ENCODE peak calls at places on chromosomes 1 and 21, in eight cellular contexts. One of them, this sample, is unnamed.

GRCh38 chr1:46611691-46612221 is 4.9 kb downstream of the MOB3C start:
- DNase-seq in IMR-90: no peak
- DNase-seq in A549: no peak
- DNase-seq in transverse colon: no peak
- DNase-seq in lower lobe of right lung: no peak
- DNase-seq in BJ: no peak
- DNase-seq in HCT116: no peak
- DNase-seq in body of pancreas: peak; percentile 79
- DNase-seq in this sample: no peak

GRCh38 chr1:219273088-219273686 is 99.5 kb downstream of the LYPLAL1 start:
- DNase-seq in IMR-90: no peak
- DNase-seq in A549: no peak
- DNase-seq in transverse colon: no peak
- DNase-seq in lower lobe of right lung: no peak
- DNase-seq in BJ: no peak
- DNase-seq in HCT116: no peak
- DNase-seq in body of pancreas: no peak
- DNase-seq in this sample: no peak

GRCh38 chr1:93593868-93594602 is 87.6 kb downstream of the BCAR3 start:
- DNase-seq in IMR-90: no peak
- DNase-seq in A549: no peak
- DNase-seq in transverse colon: no peak
- DNase-seq in lower lobe of right lung: no peak
- DNase-seq in BJ: no peak
- DNase-seq in HCT116: no peak
- DNase-seq in body of pancreas: no peak
- DNase-seq in this sample: no peak

GRCh38 chr1:30042438-30043147 is 680.8 kb downstream of the MATN1 start:
- DNase-seq in IMR-90: no peak
- DNase-seq in A549: no peak
- DNase-seq in transverse colon: no peak
- DNase-seq in lower lobe of right lung: no peak
- DNase-seq in BJ: no peak
- DNase-seq in HCT116: no peak
- DNase-seq in body of pancreas: no peak
- DNase-seq in this sample: no peak

GRCh38 chr1:232856556-232856955 is 51.3 kb downstream of the MAP10 start:
- DNase-seq in IMR-90: peak; percentile 15
- DNase-seq in A549: no peak
- DNase-seq in transverse colon: no peak
- DNase-seq in lower lobe of right lung: no peak
- DNase-seq in BJ: no peak
- DNase-seq in HCT116: no peak
- DNase-seq in body of pancreas: no peak
- DNase-seq in this sample: peak; percentile 23

GRCh38 chr1:17540255-17541001 is 930 bp downstream of the ARHGEF10L start:
- DNase-seq in IMR-90: no peak
- DNase-seq in A549: no peak
- DNase-seq in transverse colon: no peak
- DNase-seq in lower lobe of right lung: no peak
- DNase-seq in BJ: no peak
- DNase-seq in HCT116: no peak
- DNase-seq in body of pancreas: peak; percentile 40
- DNase-seq in this sample: no peak

GRCh38 chr1:6317101-6317760 is 56.3 kb upstream of the GPR153 start:
- DNase-seq in IMR-90: peak; percentile 38
- DNase-seq in A549: no peak
- DNase-seq in transverse colon: no peak
- DNase-seq in lower lobe of right lung: no peak
- DNase-seq in BJ: no peak
- DNase-seq in HCT116: no peak
- DNase-seq in body of pancreas: no peak
- DNase-seq in this sample: no peak

GRCh38 chr1:40977721-40978120 is 1.8 kb upstream of the CTPS1 start:
- DNase-seq in IMR-90: no peak
- DNase-seq in A549: no peak
- DNase-seq in transverse colon: no peak
- DNase-seq in lower lobe of right lung: no peak
- DNase-seq in BJ: no peak
- DNase-seq in HCT116: no peak
- DNase-seq in body of pancreas: no peak
- DNase-seq in this sample: no peak

GRCh38 chr1:241101622-241102021 is 255.4 kb downstream of the RGS7 start:
- DNase-seq in IMR-90: no peak
- DNase-seq in A549: no peak
- DNase-seq in transverse colon: no peak
- DNase-seq in lower lobe of right lung: no peak
- DNase-seq in BJ: no peak
- DNase-seq in HCT116: no peak
- DNase-seq in body of pancreas: no peak
- DNase-seq in this sample: peak; percentile 76

GRCh38 chr21:31216206-31216605 is 127.9 kb downstream of the TIAM1 start:
- DNase-seq in IMR-90: peak; percentile 26
- DNase-seq in A549: no peak
- DNase-seq in transverse colon: no peak
- DNase-seq in lower lobe of right lung: no peak
- DNase-seq in BJ: no peak
- DNase-seq in HCT116: no peak
- DNase-seq in body of pancreas: no peak
- DNase-seq in this sample: no peak

GRCh38 chr1:100861379-100861778 is 33.3 kb downstream of the EXTL2 start:
- DNase-seq in IMR-90: peak; percentile 19
- DNase-seq in A549: no peak
- DNase-seq in transverse colon: no peak
- DNase-seq in lower lobe of right lung: no peak
- DNase-seq in BJ: no peak
- DNase-seq in HCT116: no peak
- DNase-seq in body of pancreas: no peak
- DNase-seq in this sample: no peak

GRCh38 chr1:2435091-2435490 is 22.7 kb upstream of the PEX10 start:
- DNase-seq in IMR-90: no peak
- DNase-seq in A549: no peak
- DNase-seq in transverse colon: no peak
- DNase-seq in lower lobe of right lung: no peak
- DNase-seq in BJ: no peak
- DNase-seq in HCT116: no peak
- DNase-seq in body of pancreas: no peak
- DNase-seq in this sample: no peak

GRCh38 chr1:116804736-116805135 is 50.5 kb downstream of the CD2 start:
- DNase-seq in IMR-90: no peak
- DNase-seq in A549: no peak
- DNase-seq in transverse colon: no peak
- DNase-seq in lower lobe of right lung: no peak
- DNase-seq in BJ: no peak
- DNase-seq in HCT116: no peak
- DNase-seq in body of pancreas: no peak
- DNase-seq in this sample: no peak

GRCh38 chr1:150621497-150622113 is 7.8 kb downstream of the ENSA start:
- DNase-seq in IMR-90: peak; percentile 79
- DNase-seq in A549: peak; percentile 64
- DNase-seq in transverse colon: peak; percentile 70
- DNase-seq in lower lobe of right lung: no peak
- DNase-seq in BJ: no peak
- DNase-seq in HCT116: no peak
- DNase-seq in body of pancreas: peak; percentile 76
- DNase-seq in this sample: no peak

GRCh38 chr1:150626150-150626549 is 3.3 kb downstream of the ENSA start:
- DNase-seq in IMR-90: no peak
- DNase-seq in A549: no peak
- DNase-seq in transverse colon: no peak
- DNase-seq in lower lobe of right lung: no peak
- DNase-seq in BJ: no peak
- DNase-seq in HCT116: no peak
- DNase-seq in body of pancreas: no peak
- DNase-seq in this sample: no peak

GRCh38 chr1:150619576-150620509 is 9.6 kb downstream of the ENSA start:
- DNase-seq in IMR-90: peak; percentile 80
- DNase-seq in A549: peak; percentile 51
- DNase-seq in transverse colon: no peak
- DNase-seq in lower lobe of right lung: no peak
- DNase-seq in BJ: no peak
- DNase-seq in HCT116: no peak
- DNase-seq in body of pancreas: peak; percentile 80
- DNase-seq in this sample: peak; percentile 66

GRCh38 chr1:150620919-150621318 is 8.5 kb downstream of the ENSA start:
- DNase-seq in IMR-90: no peak
- DNase-seq in A549: no peak
- DNase-seq in transverse colon: no peak
- DNase-seq in lower lobe of right lung: no peak
- DNase-seq in BJ: no peak
- DNase-seq in HCT116: no peak
- DNase-seq in body of pancreas: no peak
- DNase-seq in this sample: no peak

DNA sequence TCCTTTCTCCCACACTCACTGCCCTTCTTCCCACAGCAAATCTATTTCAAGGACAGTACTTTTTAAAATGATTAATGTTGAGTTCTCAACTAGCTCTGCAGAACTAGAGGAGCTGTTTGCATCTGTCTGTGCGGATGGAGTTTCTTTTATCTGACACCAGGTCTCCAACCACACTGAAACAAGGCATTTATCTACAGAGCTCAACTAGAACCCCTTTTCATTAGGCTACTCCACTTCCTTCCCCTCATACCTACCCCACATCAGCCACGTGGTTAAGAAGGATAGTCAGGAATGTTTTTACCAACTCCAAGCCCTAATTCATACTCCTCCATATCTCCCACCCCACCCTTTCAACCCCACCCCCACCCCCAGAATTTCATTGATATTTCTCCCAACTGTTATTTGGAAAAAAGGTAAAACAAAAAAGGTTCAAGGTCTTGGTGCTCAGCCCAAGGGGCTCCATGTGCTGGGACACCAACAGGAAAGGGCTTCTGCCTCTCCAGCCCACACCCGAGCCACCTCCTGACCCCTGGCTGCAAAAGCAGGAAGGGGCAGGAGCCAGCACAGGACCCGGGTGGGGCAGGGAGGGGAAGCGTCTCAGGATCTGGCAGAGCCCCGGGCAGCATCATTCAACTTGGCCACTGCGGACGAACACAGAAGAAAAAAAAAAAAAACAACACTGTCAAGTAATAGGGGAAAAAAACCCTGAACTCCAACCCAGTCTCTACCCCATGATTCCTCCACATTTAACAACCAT is 7.0 kb downstream of the ENSA start:
- DNase-seq in IMR-90: no peak
- DNase-seq in A549: no peak
- DNase-seq in transverse colon: no peak
- DNase-seq in lower lobe of right lung: peak; percentile 68
- DNase-seq in BJ: no peak
- DNase-seq in HCT116: no peak
- DNase-seq in body of pancreas: no peak
- DNase-seq in this sample: no peak
- TF ChIP-seq CTCF in IMR-90: no peak
- TF ChIP-seq CTCF in A549: no peak
- TF ChIP-seq CTCF in transverse colon: no peak
- TF ChIP-seq CTCF in lower lobe of right lung: no peak
- TF ChIP-seq CTCF in BJ: no peak
- TF ChIP-seq CTCF in HCT116: no peak
- TF ChIP-seq CTCF in body of pancreas: no peak
- TF ChIP-seq CTCF in this sample: no peak

DNA sequence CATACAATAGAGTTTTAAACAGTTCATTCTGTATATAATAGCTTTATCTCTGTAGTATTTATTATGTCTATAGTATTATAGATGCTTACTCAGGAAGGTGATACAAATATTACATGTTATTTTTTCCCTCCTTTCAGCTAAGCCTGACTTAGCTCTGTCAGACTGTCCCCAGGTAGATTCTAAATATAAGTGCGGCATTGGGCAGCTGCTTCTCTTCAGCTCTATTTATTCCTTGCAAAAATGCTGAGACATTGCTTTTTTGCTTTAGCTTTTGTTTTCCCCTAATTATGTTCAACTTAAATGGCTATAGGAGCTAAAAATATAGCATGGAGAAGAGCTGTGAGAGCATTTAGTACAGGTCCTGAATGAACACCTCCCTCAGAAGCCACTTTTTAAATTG is 203.2 kb upstream of the BEND5 start:
- DNase-seq in IMR-90: no peak
- DNase-seq in A549: no peak
- DNase-seq in transverse colon: no peak
- DNase-seq in lower lobe of right lung: no peak
- DNase-seq in BJ: no peak
- DNase-seq in HCT116: no peak
- DNase-seq in body of pancreas: no peak
- DNase-seq in this sample: no peak
- H3K4me3 ChIP-seq in IMR-90: no peak overlapping the region
- H3K4me3 ChIP-seq in A549: no peak overlapping the region
- H3K4me3 ChIP-seq in transverse colon: no peak overlapping the region
- H3K4me3 ChIP-seq in lower lobe of right lung: no peak overlapping the region
- H3K4me3 ChIP-seq in BJ: no peak overlapping the region
- H3K4me3 ChIP-seq in HCT116: no peak overlapping the region
- H3K4me3 ChIP-seq in body of pancreas: no peak overlapping the region
- H3K4me3 ChIP-seq in this sample: no peak overlapping the region

GRCh38 chr1:99777752-99778151 is 11.3 kb upstream of the FRRS1 start:
- DNase-seq in IMR-90: no peak
- DNase-seq in A549: no peak
- DNase-seq in transverse colon: no peak
- DNase-seq in lower lobe of right lung: no peak
- DNase-seq in BJ: no peak
- DNase-seq in HCT116: no peak
- DNase-seq in body of pancreas: no peak
- DNase-seq in this sample: no peak
- TF ChIP-seq CTCF in IMR-90: no peak
- TF ChIP-seq CTCF in A549: no peak
- TF ChIP-seq CTCF in transverse colon: no peak
- TF ChIP-seq CTCF in lower lobe of right lung: no peak
- TF ChIP-seq CTCF in BJ: no peak
- TF ChIP-seq CTCF in HCT116: no peak
- TF ChIP-seq CTCF in body of pancreas: no peak
- TF ChIP-seq CTCF in this sample: no peak

GRCh38 chr1:192159034-192159433 is 772 bp downstream of the RGS18 start:
- DNase-seq in IMR-90: no peak
- DNase-seq in A549: no peak
- DNase-seq in transverse colon: no peak
- DNase-seq in lower lobe of right lung: no peak
- DNase-seq in BJ: no peak
- DNase-seq in HCT116: no peak
- DNase-seq in body of pancreas: no peak
- DNase-seq in this sample: no peak

GRCh38 chr1:192159769-192160168 is 1.5 kb downstream of the RGS18 start:
- DNase-seq in IMR-90: no peak
- DNase-seq in A549: no peak
- DNase-seq in transverse colon: no peak
- DNase-seq in lower lobe of right lung: no peak
- DNase-seq in BJ: no peak
- DNase-seq in HCT116: no peak
- DNase-seq in body of pancreas: no peak
- DNase-seq in this sample: no peak

GRCh38 chr1:192160186-192160585 is 1.9 kb downstream of the RGS18 start:
- DNase-seq in IMR-90: peak; percentile 30
- DNase-seq in A549: no peak
- DNase-seq in transverse colon: no peak
- DNase-seq in lower lobe of right lung: no peak
- DNase-seq in BJ: no peak
- DNase-seq in HCT116: no peak
- DNase-seq in body of pancreas: no peak
- DNase-seq in this sample: no peak

GRCh38 chr1:192157067-192157466 is 1.2 kb upstream of the RGS18 start:
- DNase-seq in IMR-90: no peak
- DNase-seq in A549: no peak
- DNase-seq in transverse colon: no peak
- DNase-seq in lower lobe of right lung: no peak
- DNase-seq in BJ: no peak
- DNase-seq in HCT116: no peak
- DNase-seq in body of pancreas: no peak
- DNase-seq in this sample: no peak

GRCh38 chr1:192158181-192158580 is at the start of gene RGS18:
- DNase-seq in IMR-90: peak; percentile 84
- DNase-seq in A549: no peak
- DNase-seq in transverse colon: no peak
- DNase-seq in lower lobe of right lung: no peak
- DNase-seq in BJ: no peak
- DNase-seq in HCT116: no peak
- DNase-seq in body of pancreas: peak; percentile 52
- DNase-seq in this sample: no peak
- H3K4me3 ChIP-seq in IMR-90: peak within 1 kb of the TSS; percentile 16
- H3K4me3 ChIP-seq in A549: no peak within 1 kb of the TSS
- H3K4me3 ChIP-seq in transverse colon: no peak within 1 kb of the TSS
- H3K4me3 ChIP-seq in lower lobe of right lung: peak within 1 kb of the TSS; percentile 21
- H3K4me3 ChIP-seq in BJ: no peak within 1 kb of the TSS
- H3K4me3 ChIP-seq in HCT116: no peak within 1 kb of the TSS
- H3K4me3 ChIP-seq in body of pancreas: no peak within 1 kb of the TSS
- H3K4me3 ChIP-seq in this sample: no peak within 1 kb of the TSS

This sample was measured in retinal pigment epithelial cell.